ENCODE peak calls at places on chromosome 13, in seven cellular contexts. C is vagina, U is Panc1, Q is GM23338, D is K562, M is stomach, N is sigmoid colon. I is an unnamed sample.

GRCh38 chr13:114107686-114108081 is 24.7 kb downstream of the RASA3 start:
- DNase-seq in C (no peak), U (no peak), Q (no peak), D (no peak), M (no peak), N (peak; percentile 65), I (no peak)

GRCh38 chr13:75481176-75482069 is 546 bp downstream of the TBC1D4 start:
- DNase-seq in C (no peak), U (no peak), Q (peak; percentile 68), D (peak; percentile 12), M (peak; percentile 34), N (peak; percentile 69), I (no peak)

GRCh38 chr13:61706899-61707298 is 291.2 kb upstream of the PCDH20 start:
- DNase-seq in C (no peak), U (no peak), Q (no peak), D (no peak), M (no peak), N (no peak), I (no peak)

GRCh38 chr13:82654851-82655517 is 1227.3 kb downstream of the SLITRK1 start:
- DNase-seq in C (no peak), U (no peak), Q (no peak), D (no peak), M (no peak), N (peak; percentile 89), I (peak; percentile 51)

GRCh38 chr13:31950121-31950810 is 81.3 kb upstream of the FRY start:
- DNase-seq in C (no peak), U (no peak), Q (no peak), D (no peak), M (no peak), N (no peak), I (no peak)

GRCh38 chr13:74316531-74316930 is 182.3 kb upstream of the KLF12 start:
- DNase-seq in C (no peak), U (no peak), Q (no peak), D (no peak), M (no peak), N (no peak), I (no peak)

GRCh38 chr13:37791699-37792098 is 77.9 kb downstream of the TRPC4 start:
- DNase-seq in C (no peak), U (no peak), Q (no peak), D (no peak), M (no peak), N (no peak), I (no peak)

GRCh38 chr13:84137292-84137691 is 255.0 kb upstream of the SLITRK1 start:
- DNase-seq in C (no peak), U (no peak), Q (no peak), D (no peak), M (no peak), N (no peak), I (no peak)

GRCh38 chr13:83153833-83154232 is 728.4 kb downstream of the SLITRK1 start:
- DNase-seq in C (no peak), U (no peak), Q (no peak), D (no peak), M (no peak), N (no peak), I (no peak)

GRCh38 chr13:29861694-29862110 is 11.3 kb upstream of the UBL3 start:
- DNase-seq in C (no peak), U (no peak), Q (no peak), D (no peak), M (no peak), N (no peak), I (no peak)

GRCh38 chr13:36819811-36820140 is 754 bp downstream of the RFXAP start:
- DNase-seq in C (no peak), U (no peak), Q (peak; percentile 65), D (peak; percentile 28), M (no peak), N (no peak), I (no peak)

GRCh38 chr13:20274466-20274865 is 42.3 kb upstream of the GJB6 start:
- DNase-seq in C (no peak), U (no peak), Q (no peak), D (no peak), M (no peak), N (no peak), I (peak; percentile 40)

GRCh38 chr13:43122706-43123268 is 99.4 kb downstream of the DNAJC15 start:
- DNase-seq in C (no peak), U (no peak), Q (no peak), D (no peak), M (no peak), N (no peak), I (no peak)

GRCh38 chr13:25415196-25415595 is 43.4 kb downstream of the ATP8A2 start:
- DNase-seq in C (no peak), U (no peak), Q (no peak), D (no peak), M (no peak), N (no peak), I (no peak)

GRCh38 chr13:50592412-50593145 is 250.9 kb downstream of the DLEU7 start:
- DNase-seq in C (no peak), U (peak; percentile 17), Q (no peak), D (no peak), M (no peak), N (no peak), I (no peak)

GRCh38 chr13:112117258-112117954 is 50.5 kb downstream of the SOX1 start:
- DNase-seq in C (no peak), U (no peak), Q (no peak), D (no peak), M (peak; percentile 16), N (peak; percentile 54), I (no peak)

GRCh38 chr13:102799544-102800144 is 725 bp downstream of the BIVM start:
- DNase-seq in C (no peak), U (no peak), Q (peak; percentile 21), D (peak; percentile 15), M (peak; percentile 29), N (peak; percentile 69), I (no peak)

GRCh38 chr13:39538826-39539555 is 64.0 kb downstream of the LHFPL6 start:
- DNase-seq in C (no peak), U (no peak), Q (no peak), D (no peak), M (no peak), N (no peak), I (no peak)

GRCh38 chr13:49220856-49221614 is 897 bp downstream of the MLNR start:
- DNase-seq in C (no peak), U (no peak), Q (peak; percentile 57), D (no peak), M (no peak), N (no peak), I (no peak)

GRCh38 chr13:64553411-64554129 is 2676.6 kb downstream of the PCDH9 start:
- DNase-seq in C (no peak), U (no peak), Q (no peak), D (no peak), M (no peak), N (no peak), I (no peak)
- H3K4me1 ChIP-seq in C (no peaks in the 10 kb centered on the region), U (no peaks in the 10 kb centered on the region), Q (no peaks in the 10 kb centered on the region), D (no peaks in the 10 kb centered on the region), M (no peaks in the 10 kb centered on the region), N (no peaks in the 10 kb centered on the region), I (no peaks in the 10 kb centered on the region)

GRCh38 chr13:99208845-99209527 is 8.3 kb downstream of the UBAC2 start:
- DNase-seq in C (peak; percentile 55), U (no peak), Q (no peak), D (no peak), M (no peak), N (no peak), I (no peak)
- TF ChIP-seq POLR2AphosphoS5 in C (no peak), U (no peak), Q (no peak), D (no peak), M (no peak), N (no peak), I (no peak)

GRCh38 chr13:99969368-99969933 is 2.1 kb downstream of the ZIC5 start:
- DNase-seq in C (no peak), U (no peak), Q (no peak), D (peak; percentile 20), M (no peak), N (no peak), I (no peak)

GRCh38 chr13:99971576-99972189 is at the start of gene ZIC5:
- DNase-seq in C (no peak), U (no peak), Q (peak; percentile 93), D (no peak), M (no peak), N (no peak), I (no peak)

GRCh38 chr13:99968521-99969367 is 2.8 kb downstream of the ZIC5 start:
- DNase-seq in C (no peak), U (no peak), Q (peak; percentile 68), D (no peak), M (no peak), N (peak; percentile 47), I (no peak)

GRCh38 chr13:99970761-99971575 is 599 bp downstream of the ZIC5 start:
- DNase-seq in C (no peak), U (no peak), Q (peak; percentile 69), D (peak; percentile 64), M (no peak), N (no peak), I (no peak)

DNA sequence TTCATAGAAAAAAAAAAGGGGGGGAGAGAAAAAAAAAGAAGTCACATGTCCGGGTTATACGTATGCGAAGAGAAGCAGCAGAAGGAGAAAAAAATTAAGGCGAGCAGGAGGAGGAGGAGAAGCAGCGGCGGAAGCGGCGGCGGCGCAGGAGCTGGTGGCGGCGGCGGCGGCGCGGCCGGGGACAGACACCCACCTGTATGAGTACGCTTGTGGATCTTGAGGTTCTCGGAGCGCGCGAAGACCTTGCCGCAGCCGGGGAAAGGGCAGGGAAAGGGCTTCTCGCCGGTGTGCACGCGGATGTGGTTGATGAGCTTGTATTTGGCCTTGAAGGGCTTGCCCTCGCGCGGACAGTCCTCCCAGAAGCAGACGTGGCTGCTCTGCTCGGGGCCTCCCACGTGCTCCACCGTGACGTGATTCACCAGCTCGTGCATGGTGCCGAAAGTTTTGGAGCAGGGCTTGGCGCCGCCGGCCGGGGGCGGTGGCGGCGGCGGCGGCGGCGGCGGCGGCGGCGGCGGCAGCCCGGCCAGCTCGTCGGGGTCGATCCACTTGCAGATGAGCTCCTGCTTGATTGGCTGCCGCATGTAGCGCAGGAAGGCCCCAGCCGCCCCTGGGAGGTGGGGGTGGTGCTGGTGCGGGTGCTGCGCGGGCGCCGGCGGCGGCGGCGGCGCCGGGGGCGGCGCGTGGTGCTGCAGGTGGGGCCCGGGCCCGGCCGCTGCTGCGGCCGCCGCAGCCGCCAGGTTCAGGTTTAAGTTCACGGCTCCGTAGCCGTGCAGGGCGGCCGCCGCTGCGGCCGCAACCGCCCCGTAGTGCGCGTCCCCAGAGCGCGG is 1.4 kb downstream of the ZIC5 start:
- DNase-seq in C (no peak), U (no peak), Q (peak; percentile 84), D (peak; percentile 91), M (no peak), N (no peak), I (no peak)
- H3K27me3 ChIP-seq in C (peaks cover 53% of the 10 kb centered on the region), U (no peaks in the 10 kb centered on the region), Q (peaks cover 47% of the 10 kb centered on the region), D (no peaks in the 10 kb centered on the region), M (peaks cover 64% of the 10 kb centered on the region), N (peaks cover 97% of the 10 kb centered on the region), I (peaks cover 25% of the 10 kb centered on the region)

GRCh38 chr13:110258876-110259631 is 47.9 kb downstream of the COL4A1 start:
- DNase-seq in C (no peak), U (no peak), Q (no peak), D (no peak), M (no peak), N (no peak), I (no peak)
- H3K4me1 ChIP-seq in C (peaks cover 53% of the 10 kb centered on the region), U (no peaks in the 10 kb centered on the region), Q (peaks cover 16% of the 10 kb centered on the region), D (no peaks in the 10 kb centered on the region), M (peaks cover 63% of the 10 kb centered on the region), N (peaks cover 71% of the 10 kb centered on the region), I (peaks cover 11% of the 10 kb centered on the region)

I was measured in breast epithelium.